ENCODE peak calls at places on chromosomes 1 and 21, in seven cellular contexts. Y is NCI-H524; U is endothelial cell; E is central memory CD4-positive, alpha-beta T cell; J is Daoy; D is stimulated activated CD4-positive, alpha-beta T cell treated with anti-CD3 and anti-CD28 coated beads, Interleukin-1b, Interleukin-23, amount 100 ng/mL, for 1 hour; N is hippocampal formation. F is an unnamed sample.

GRCh38 chr1:236024655-236025054 is 40.2 kb downstream of the NID1 start:
- DNase-seq in U (no peak), J (no peak), N (no peak), E (no peak), D (no peak), Y (no peak), F (no peak)

GRCh38 chr21:29374481-29374880 is 75.8 kb downstream of the BACH1 start:
- DNase-seq in J (no peak), U (no peak), D (no peak), Y (no peak), E (no peak), N (no peak), F (no peak)

GRCh38 chr1:39574646-39575045 is 1.9 kb downstream of the PABPC4 start:
- DNase-seq in E (no peak), D (no peak), U (no peak), Y (no peak), N (no peak), J (peak; percentile 28), F (no peak)

GRCh38 chr1:101236546-101237228 is at the start of gene S1PR1:
- DNase-seq in D (peak; percentile 41), U (peak; percentile 78), J (peak; percentile 63), E (peak; percentile 80), Y (peak; percentile 33), N (no peak), F (peak; percentile 57)

GRCh38 chr21:42480736-42481135 is 15.3 kb downstream of the RSPH1 start:
- DNase-seq in J (no peak), Y (no peak), E (no peak), D (no peak), U (no peak), N (no peak), F (no peak)

GRCh38 chr21:22260274-22260673 is 1262.1 kb downstream of the NCAM2 start:
- DNase-seq in N (no peak), J (no peak), E (no peak), Y (no peak), D (no peak), U (no peak), F (no peak)

GRCh38 chr1:197096137-197096536 is 29.1 kb upstream of the F13B start:
- DNase-seq in J (no peak), D (no peak), Y (no peak), N (no peak), U (no peak), E (no peak), F (no peak)

GRCh38 chr1:203281033-203281432 is 24.3 kb upstream of the BTG2 start:
- DNase-seq in N (no peak), Y (no peak), D (no peak), J (peak; percentile 46), E (no peak), U (no peak), F (no peak)

GRCh38 chr21:37385179-37385765 is 18.7 kb downstream of the DYRK1A start:
- DNase-seq in J (no peak), E (no peak), Y (no peak), D (no peak), N (no peak), U (no peak), F (no peak)

GRCh38 chr1:82542766-82543165 is 742.0 kb downstream of the ADGRL2 start:
- DNase-seq in E (no peak), U (no peak), Y (no peak), N (no peak), J (no peak), D (no peak), F (no peak)

GRCh38 chr1:31335007-31335406 is 37.9 kb downstream of the FABP3 start:
- DNase-seq in U (no peak), N (peak; percentile 82), J (no peak), E (no peak), Y (no peak), D (no peak), F (no peak)

GRCh38 chr21:42233067-42233981 is 14.4 kb downstream of the ABCG1 start:
- DNase-seq in N (peak; percentile 31), E (peak; percentile 88), D (peak; percentile 43), J (peak; percentile 41), Y (no peak), U (peak; percentile 53), F (peak; percentile 69)